ENCODE peak calls at places on chromosomes 16 and 17, in five cellular contexts. C is fibroblast of pulmonary artery, D is fibroblast of mammary gland, Q is T-cell, K is HFF-Myc. H is an unnamed sample.

GRCh38 chr17:66829386-66829864 is 5.5 kb upstream of the CACNG5 start:
- DNase-seq in Q (no peak), C (peak; percentile 82), K (peak; percentile 19), D (peak; percentile 58), H (no peak)

GRCh38 chr17:73160980-73161630 is 3.7 kb upstream of the SSTR2 start:
- DNase-seq in D (no peak), Q (no peak), C (no peak), K (no peak), H (no peak)

GRCh38 chr16:3938843-3939624 is 58.5 kb upstream of the CREBBP start:
- DNase-seq in D (no peak), C (peak; percentile 77), K (no peak), Q (peak; percentile 55), H (peak; percentile 49)

GRCh38 chr17:74605361-74605760 is 13.3 kb upstream of the CD300LD start:
- DNase-seq in Q (no peak), K (no peak), D (peak; percentile 77), C (peak; percentile 69), H (no peak)

GRCh38 chr16:24088767-24089166 is 167.4 kb upstream of the CACNG3 start:
- DNase-seq in D (no peak), K (no peak), Q (no peak), C (no peak), H (no peak)

GRCh38 chr16:69889295-69889964 is 61.7 kb upstream of the CLEC18A start:
- DNase-seq in K (no peak), C (no peak), D (no peak), Q (no peak), H (no peak)

GRCh38 chr16:76768948-76769347 is 422.0 kb upstream of the MON1B start:
- DNase-seq in K (no peak), D (no peak), Q (no peak), C (no peak), H (no peak)

GRCh38 chr17:17346428-17347233 is 43.5 kb downstream of the NT5M start:
- DNase-seq in C (no peak), Q (no peak), D (no peak), K (no peak), H (no peak)

GRCh38 chr16:89113661-89114060 is 20.0 kb downstream of the ACSF3 start:
- DNase-seq in D (no peak), K (no peak), Q (no peak), C (no peak), H (no peak)

GRCh38 chr16:48383877-48384304 is 1.3 kb downstream of the SIAH1 start:
- DNase-seq in C (peak; percentile 34), Q (no peak), K (no peak), D (no peak), H (peak; percentile 5)

GRCh38 chr17:16419074-16419928 is 3.9 kb downstream of the TRPV2 start:
- DNase-seq in Q (no peak), K (peak; percentile 80), C (peak; percentile 77), D (peak; percentile 95), H (no peak)

GRCh38 chr17:77185137-77185536 is 44.4 kb downstream of the SEC14L1 start:
- DNase-seq in C (peak; percentile 32), K (no peak), D (no peak), Q (no peak), H (no peak)

GRCh38 chr16:67632415-67633172 is 12.3 kb upstream of the CARMIL2 start:
- DNase-seq in D (peak; percentile 69), C (peak; percentile 54), K (no peak), Q (no peak), H (no peak)

GRCh38 chr17:39872700-39873099 is 4.7 kb downstream of the ZPBP2 start:
- DNase-seq in Q (no peak), C (peak; percentile 33), K (peak; percentile 12), D (peak; percentile 51), H (no peak)

GRCh38 chr16:31876955-31877828 is 3.6 kb downstream of the ZNF267 start:
- DNase-seq in D (peak; percentile 95), K (peak; percentile 52), C (peak; percentile 90), Q (no peak), H (peak; percentile 62)

GRCh38 chr16:76816475-76816874 is 374.5 kb upstream of the MON1B start:
- DNase-seq in Q (no peak), D (no peak), K (no peak), C (no peak), H (no peak)